ENCODE peak calls at places on chromosome 16, in eight cellular contexts. B, G, M, A, P, N, W and I are unnamed samples.
A peak's percentile ranks its signal among the peaks of the same experiment; 100 is the strongest.

GRCh38 chr16:89921699-89922476 is 1.3 kb upstream of the TUBB3 start:
- DNase-seq in G (peak; percentile 93), B (peak; percentile 94), A (peak; percentile 75), N (peak; percentile 90), P (peak; percentile 74), W (peak; percentile 82), M (peak; percentile 96), I (peak; percentile 96)

GRCh38 chr16:67805718-67806427 is 487 bp downstream of the RANBP10 start:
- DNase-seq in M (no peak), N (no peak), A (no peak), P (peak; percentile 36), W (no peak), B (no peak), G (no peak), I (no peak)

GRCh38 chr16:89313583-89313982 is 96.1 kb downstream of the ZNF778 start:
- DNase-seq in P (peak; percentile 59), W (no peak), B (no peak), M (no peak), N (no peak), A (no peak), G (no peak), I (no peak)

GRCh38 chr16:22321340-22322001 is 24.3 kb downstream of the POLR3E start:
- DNase-seq in A (peak; percentile 58), B (peak; percentile 76), P (peak; percentile 78), M (peak; percentile 82), W (peak; percentile 61), N (peak; percentile 57), G (peak; percentile 91), I (peak; percentile 88)

GRCh38 chr16:22183901-22184614 is 21.8 kb downstream of the SDR42E2 start:
- DNase-seq in G (no peak), A (no peak), B (no peak), N (no peak), M (no peak), P (no peak), W (no peak), I (no peak)

GRCh38 chr16:9362050-9362449 is 270.6 kb downstream of the HAPSTR1 start:
- DNase-seq in M (no peak), N (no peak), G (no peak), W (no peak), P (no peak), A (no peak), B (no peak), I (no peak)

GRCh38 chr16:7270823-7271222 is 61.8 kb upstream of the RBFOX1 start:
- DNase-seq in G (no peak), N (no peak), M (no peak), W (no peak), P (no peak), B (no peak), A (no peak), I (no peak)

GRCh38 chr16:88385831-88386815 is 3.4 kb downstream of the ZNF469 start:
- DNase-seq in M (no peak), A (no peak), B (no peak), W (peak; percentile 8), N (peak; percentile 26), G (no peak), P (no peak), I (no peak)

GRCh38 chr16:55853114-55853513 is 20.2 kb upstream of the CES1 start:
- DNase-seq in N (no peak), B (peak; percentile 52), W (no peak), G (no peak), M (no peak), P (no peak), A (no peak), I (peak; percentile 55)

GRCh38 chr16:60815033-60815432 is 1221.2 kb downstream of the CDH8 start:
- DNase-seq in M (no peak), B (no peak), G (no peak), P (no peak), N (no peak), W (no peak), A (no peak), I (no peak)

GRCh38 chr16:66549284-66550131 is at the start of gene TK2:
- DNase-seq in M (peak; percentile 85), P (peak; percentile 77), W (peak; percentile 72), G (peak; percentile 91), N (peak; percentile 57), A (peak; percentile 73), B (peak; percentile 68), I (peak; percentile 73)

GRCh38 chr16:83701494-83701893 is 106.3 kb upstream of the HSBP1 start:
- DNase-seq in B (peak; percentile 8), A (no peak), W (no peak), M (peak; percentile 64), G (peak; percentile 79), N (no peak), P (peak; percentile 5), I (no peak)

GRCh38 chr16:79328327-79329162 is 272.0 kb downstream of the MAF start:
- DNase-seq in P (peak; percentile 30), N (peak; percentile 44), G (no peak), B (no peak), A (no peak), W (no peak), M (no peak), I (no peak)

GRCh38 chr16:66740010-66740409 is 11.4 kb downstream of the DYNC1LI2 start:
- DNase-seq in W (no peak), A (no peak), P (peak; percentile 34), N (no peak), G (no peak), B (peak; percentile 53), M (peak; percentile 58), I (peak; percentile 70)

DNA sequence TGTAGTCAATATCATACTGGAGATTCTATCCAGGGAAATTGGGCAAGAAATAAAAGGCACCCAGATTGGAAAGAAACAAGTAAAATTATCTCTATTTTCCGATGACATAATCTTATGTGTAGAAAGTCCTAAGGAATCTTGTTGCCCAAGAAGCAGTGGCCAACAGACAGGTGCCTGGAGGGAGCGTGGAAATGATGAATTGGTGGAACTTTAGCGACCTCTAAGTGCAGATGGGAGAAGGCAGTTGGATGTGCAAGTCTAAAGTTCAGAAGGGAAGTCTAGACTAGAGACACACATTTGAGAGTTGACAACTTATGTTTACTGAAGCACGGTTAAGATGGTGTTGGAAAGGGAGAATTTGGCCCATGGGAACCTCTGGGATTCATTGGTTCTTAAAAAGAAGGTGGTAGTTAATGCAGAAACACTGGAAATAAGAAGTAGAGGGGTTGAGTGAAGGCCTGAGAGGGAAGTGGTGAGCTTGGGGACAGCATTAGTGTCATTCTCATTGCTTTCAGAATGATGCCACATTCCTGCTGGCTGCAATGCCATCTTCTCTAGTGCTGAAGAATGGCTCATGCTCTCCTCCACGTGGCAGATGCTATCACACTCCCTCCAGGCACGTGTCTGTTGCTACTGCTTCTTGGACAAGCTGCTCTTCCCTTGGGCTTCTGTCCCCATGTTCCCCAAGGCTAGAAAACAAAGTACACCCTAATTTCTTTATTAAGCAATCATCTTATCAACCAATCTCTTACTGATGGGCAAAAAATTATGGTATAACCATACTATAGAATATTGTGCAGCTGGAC is 24.0 kb downstream of the TAT start:
- DNase-seq in W (no peak), A (no peak), P (no peak), B (no peak), M (no peak), G (no peak), N (no peak), I (no peak)
- TF ChIP-seq CTCF in W (no peak), A (no peak), P (no peak), B (no peak), M (peak; percentile 17), G (no peak), N (no peak), I (no peak)

GRCh38 chr16:49378238-49378637 is 4.6 kb downstream of the C16orf78 start:
- DNase-seq in M (no peak), P (no peak), G (peak; percentile 74), B (no peak), N (no peak), W (no peak), A (no peak), I (no peak)
- H3K4me3 ChIP-seq in M (no peak overlapping the region), P (no peak overlapping the region), G (no peak overlapping the region), B (no peak overlapping the region), N (no peak overlapping the region), W (no peak overlapping the region), A (no peak overlapping the region), I (no peak overlapping the region)

GRCh38 chr16:47726031-47726675 is 265.0 kb downstream of the PHKB start:
- DNase-seq in W (no peak), N (no peak), B (peak; percentile 32), G (peak; percentile 23), P (no peak), A (no peak), M (peak; percentile 64), I (no peak)

GRCh38 chr16:47728229-47728628 is 267.1 kb downstream of the PHKB start:
- DNase-seq in W (no peak), G (no peak), N (no peak), M (no peak), P (no peak), B (no peak), A (no peak), I (no peak)

GRCh38 chr16:47727131-47727530 is 266.0 kb downstream of the PHKB start:
- DNase-seq in P (no peak), G (no peak), W (no peak), B (no peak), N (no peak), M (no peak), A (no peak), I (no peak)

GRCh38 chr16:47724386-47724785 is 263.3 kb downstream of the PHKB start:
- DNase-seq in N (no peak), W (no peak), A (no peak), B (no peak), M (no peak), G (no peak), P (no peak), I (no peak)

DNA sequence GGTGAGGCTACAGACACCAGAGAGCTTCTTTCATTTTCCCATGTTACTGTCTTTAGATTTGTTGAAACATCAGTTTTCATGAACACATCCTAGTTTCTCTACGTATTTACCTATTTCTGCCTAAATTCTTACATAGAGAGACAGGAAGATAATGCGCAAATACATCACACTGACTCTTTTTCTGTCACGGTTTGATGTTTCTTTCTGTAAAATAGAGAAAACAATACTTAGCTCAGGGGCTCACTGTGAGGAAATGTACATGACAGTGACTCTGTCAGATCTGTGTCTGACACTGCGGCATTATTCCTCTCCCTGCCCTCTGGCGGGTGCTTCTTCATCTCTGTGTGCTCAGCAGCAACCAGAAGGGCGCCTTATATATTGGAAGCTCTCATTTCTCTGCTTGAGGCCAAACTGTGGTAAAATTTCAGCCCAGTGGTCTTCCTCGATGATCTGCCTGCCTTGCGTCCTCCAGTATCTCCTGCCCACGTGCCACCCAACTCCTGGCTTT is 264.1 kb downstream of the PHKB start:
- DNase-seq in A (no peak), M (no peak), P (no peak), N (no peak), G (no peak), W (no peak), B (no peak), I (no peak)
- TF ChIP-seq CTCF in A (no peak), M (no peak), P (no peak), N (no peak), G (no peak), W (no peak), B (no peak), I (no peak)

DNA sequence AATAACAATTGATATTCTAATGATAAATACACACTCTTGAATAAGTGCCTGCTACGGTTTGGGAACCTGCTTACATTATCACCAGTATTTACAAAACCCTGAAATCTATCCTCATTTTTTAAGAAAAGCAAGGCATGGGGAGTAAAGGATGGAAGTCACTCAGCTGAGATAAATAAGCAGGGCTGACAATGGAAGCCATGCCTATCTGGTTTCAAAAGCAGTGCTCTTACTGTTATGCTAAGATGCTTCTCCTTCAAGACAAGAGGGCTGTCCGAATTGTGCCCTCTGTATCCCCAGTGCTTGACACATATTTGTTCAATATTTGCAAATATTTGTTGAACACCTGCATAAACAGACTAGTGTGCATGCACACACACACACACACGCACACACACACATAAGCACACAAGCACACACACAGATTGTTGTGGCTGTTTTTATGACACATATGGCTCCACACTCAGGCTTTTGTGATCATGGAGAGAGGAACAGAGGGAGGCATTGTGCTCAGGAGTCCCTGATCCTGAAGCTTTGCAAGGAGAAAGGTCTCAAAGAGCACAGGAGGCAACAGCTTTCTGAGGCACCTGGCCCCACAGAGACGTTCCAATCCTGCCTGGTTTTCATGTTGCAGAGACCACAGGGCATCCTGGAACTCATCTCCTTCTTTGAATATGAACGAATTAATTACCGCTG is 401.5 kb upstream of the CDH11 start:
- DNase-seq in M (no peak), A (no peak), N (no peak), P (no peak), W (no peak), G (no peak), B (no peak), I (no peak)
- H3K4me3 ChIP-seq in M (no peak overlapping the region), A (no peak overlapping the region), N (no peak overlapping the region), P (no peak overlapping the region), W (no peak overlapping the region), G (no peak overlapping the region), B (no peak overlapping the region), I (no peak overlapping the region)